ENCODE peak calls at places on chromosomes 3 and 15, in eight cellular contexts. G, E, W, K, H, C, I and L are unnamed samples.

GRCh38 chr3:18672561-18672960 is 247.4 kb upstream of the SATB1 start:
- DNase-seq in G (no peak), E (no peak), W (no peak), K (no peak), H (no peak), C (no peak), I (no peak), L (no peak)

GRCh38 chr15:66050264-66050663 is 181.0 kb downstream of the RAB11A start:
- DNase-seq in G (no peak), E (no peak), W (no peak), K (no peak), H (no peak), C (no peak), I (no peak), L (no peak)

GRCh38 chr3:64161481-64161952 is 63.7 kb downstream of the PRICKLE2 start:
- DNase-seq in G (no peak), E (no peak), W (no peak), K (no peak), H (no peak), C (no peak), I (no peak), L (no peak)

GRCh38 chr15:101286471-101287114 is 8.5 kb downstream of the SNRPA1 start:
- DNase-seq in G (no peak), E (no peak), W (no peak), K (no peak), H (no peak), C (no peak), I (no peak), L (no peak)

GRCh38 chr15:68552773-68553172 is 26.0 kb upstream of the CORO2B start:
- DNase-seq in G (no peak), E (no peak), W (no peak), K (peak; percentile 81), H (no peak), C (no peak), I (no peak), L (no peak)

GRCh38 chr15:77454265-77454664 is 33.6 kb downstream of the HMG20A start:
- DNase-seq in G (no peak), E (no peak), W (no peak), K (no peak), H (no peak), C (no peak), I (no peak), L (no peak)

GRCh38 chr3:87287025-87287424 is 10.6 kb upstream of the POU1F1 start:
- DNase-seq in G (no peak), E (no peak), W (no peak), K (no peak), H (no peak), C (no peak), I (no peak), L (no peak)

GRCh38 chr3:169118666-169119370 is 544.7 kb downstream of the MECOM start:
- DNase-seq in G (no peak), E (no peak), W (no peak), K (no peak), H (no peak), C (no peak), I (no peak), L (no peak)

GRCh38 chr15:79455361-79455760 is 23.2 kb downstream of the MINAR1 start:
- DNase-seq in G (no peak), E (no peak), W (no peak), K (peak; percentile 47), H (no peak), C (no peak), I (no peak), L (no peak)

GRCh38 chr3:184383033-184383740 is 3.3 kb downstream of the CHRD start:
- DNase-seq in G (no peak), E (no peak), W (no peak), K (no peak), H (no peak), C (no peak), I (no peak), L (no peak)

GRCh38 chr3:134937256-134938023 is 142.4 kb downstream of the EPHB1 start:
- DNase-seq in G (peak; percentile 78), E (no peak), W (no peak), K (no peak), H (no peak), C (no peak), I (no peak), L (no peak)

GRCh38 chr3:25895031-25895430 is 105.1 kb downstream of the OXSM start:
- DNase-seq in G (no peak), E (no peak), W (no peak), K (no peak), H (no peak), C (no peak), I (no peak), L (no peak)

GRCh38 chr3:132984181-132984580 is 54.0 kb upstream of the TMEM108 start:
- DNase-seq in G (no peak), E (no peak), W (no peak), K (no peak), H (no peak), C (no peak), I (no peak), L (no peak)

GRCh38 chr3:108383306-108383705 is 87.0 kb downstream of the HHLA2 start:
- DNase-seq in G (no peak), E (no peak), W (no peak), K (no peak), H (no peak), C (no peak), I (no peak), L (no peak)

GRCh38 chr3:153958635-153959320 is 162.4 kb upstream of the ARHGEF26 start:
- DNase-seq in G (no peak), E (no peak), W (no peak), K (no peak), H (no peak), C (no peak), I (no peak), L (no peak)

GRCh38 chr3:105538483-105538882 is 171.8 kb downstream of the ALCAM start:
- DNase-seq in G (no peak), E (no peak), W (no peak), K (no peak), H (no peak), C (no peak), I (no peak), L (no peak)

GRCh38 chr15:47801522-47801921 is 84.2 kb downstream of the SEMA6D start:
- DNase-seq in G (no peak), E (no peak), W (no peak), K (no peak), H (no peak), C (no peak), I (no peak), L (no peak)

GRCh38 chr15:71807691-71808091 is 2.7 kb upstream of the NR2E3 start:
- DNase-seq in G (peak; percentile 61), E (no peak), W (no peak), K (no peak), H (no peak), C (no peak), I (no peak), L (no peak)

GRCh38 chr3:46549408-46549904 is 16.6 kb downstream of the LRRC2 start:
- DNase-seq in G (no peak), E (no peak), W (no peak), K (peak; percentile 53), H (no peak), C (no peak), I (no peak), L (no peak)

GRCh38 chr15:67109141-67110034 is 44.0 kb downstream of the SMAD3 start:
- DNase-seq in G (no peak), E (peak; percentile 66), W (peak; percentile 71), K (no peak), H (no peak), C (peak; percentile 65), I (peak; percentile 89), L (peak; percentile 81)

DNA sequence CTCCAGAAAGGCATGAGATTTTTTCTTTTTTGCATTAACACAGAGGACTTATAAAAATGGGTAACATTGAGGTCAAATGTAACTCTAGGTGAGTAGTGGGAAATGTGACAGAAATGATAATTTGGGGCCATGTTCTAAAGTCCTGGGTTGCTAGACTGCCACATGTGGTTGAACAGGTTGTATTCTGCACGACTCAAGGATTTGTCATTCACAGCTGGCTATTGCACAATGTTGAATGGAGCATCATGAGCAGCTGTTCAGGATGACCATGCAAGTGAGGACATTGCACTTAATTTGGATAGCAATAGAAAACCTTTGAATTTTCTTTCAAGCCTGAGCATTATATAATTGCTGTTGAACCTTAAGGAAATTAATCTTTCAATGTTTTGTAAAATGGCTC is 396.6 kb downstream of the NAALADL2 start:
- DNase-seq in G (no peak), E (no peak), W (no peak), K (no peak), H (no peak), C (no peak), I (no peak), L (no peak)
- TF ChIP-seq POLR2A in G (no peak), E (no peak), W (no peak), K (no peak), H (no peak), C (no peak), I (no peak), L (no peak)

DNA sequence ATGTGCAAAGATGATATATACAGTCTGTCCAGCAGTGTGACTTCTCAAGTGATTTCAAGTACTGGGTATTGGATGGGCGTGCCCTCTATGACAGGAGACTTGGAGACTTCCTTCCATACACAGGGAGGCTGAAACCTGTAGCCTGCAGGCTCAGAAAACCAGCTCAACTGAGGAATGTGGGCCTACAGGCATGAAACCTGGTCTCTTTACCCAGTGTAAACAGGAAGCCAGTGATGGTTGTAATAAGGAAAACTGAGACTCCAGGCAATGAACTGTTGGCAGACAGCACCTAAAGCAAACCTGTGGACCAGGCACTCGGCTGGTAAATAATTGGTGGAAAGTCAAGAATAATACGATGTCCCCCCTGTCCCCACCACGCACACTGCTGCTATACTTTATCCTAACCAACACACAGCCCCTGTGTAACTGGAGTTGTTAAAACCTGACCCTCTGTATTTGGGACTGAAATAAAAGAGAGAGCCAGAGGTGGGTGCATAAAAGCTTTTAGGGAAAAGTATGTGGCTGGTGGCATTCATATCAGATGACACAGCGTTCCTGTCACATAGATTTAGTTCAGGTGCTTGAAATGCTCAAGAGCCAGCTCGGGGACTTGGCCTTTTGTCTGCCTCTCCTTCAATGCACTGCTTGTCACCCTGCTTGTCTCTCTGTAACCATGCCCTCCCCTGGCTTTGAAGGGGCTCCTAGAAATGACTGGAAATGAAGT is 144.7 kb downstream of the TPRG1 start:
- DNase-seq in G (no peak), E (no peak), W (no peak), K (no peak), H (no peak), C (peak; percentile 65), I (no peak), L (no peak)
- H3K27ac ChIP-seq in G (no peak overlapping the region), E (no peak overlapping the region), W (no peak overlapping the region), K (no peak overlapping the region), H (peak overlapping the region; percentile 10), C (peak overlapping the region; percentile 68), I (no peak overlapping the region), L (no peak overlapping the region)

GRCh38 chr3:163185721-163186350 is 1689.2 kb downstream of the OTOL1 start:
- DNase-seq in G (no peak), E (no peak), W (no peak), K (no peak), H (no peak), C (no peak), I (no peak), L (no peak)
- H3K4me3 ChIP-seq in G (no peak overlapping the region), E (no peak overlapping the region), W (no peak overlapping the region), K (no peak overlapping the region), H (no peak overlapping the region), C (no peak overlapping the region), I (no peak overlapping the region), L (no peak overlapping the region)

DNA sequence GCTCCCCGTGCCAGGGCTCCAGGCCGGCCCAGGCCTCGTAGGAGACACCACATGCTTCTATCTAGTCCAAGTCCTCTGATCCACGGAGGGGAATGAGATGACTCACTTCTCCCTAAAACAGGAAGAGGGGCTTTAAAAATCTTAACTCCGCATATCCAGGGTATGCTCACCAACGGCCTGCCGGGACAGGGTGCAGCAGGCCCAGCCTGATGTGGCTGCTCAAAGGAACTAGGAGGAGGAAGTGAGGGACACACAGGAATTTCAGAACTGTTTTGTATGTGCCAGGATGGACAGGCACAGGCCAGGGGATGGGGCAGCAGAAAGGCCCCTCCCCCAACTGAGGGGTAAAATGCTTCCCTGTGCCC is 22.3 kb downstream of the CHDH start:
- DNase-seq in G (no peak), E (no peak), W (no peak), K (no peak), H (no peak), C (no peak), I (no peak), L (no peak)
- TF ChIP-seq POLR2A in G (no peak), E (no peak), W (no peak), K (no peak), H (no peak), C (no peak), I (no peak), L (no peak)